ENCODE peak calls at places on chromosomes 13 and 19, in five cellular contexts. Z is heart right ventricle, B is adrenal gland, G is breast epithelium, I is cardiac muscle cell. K is an unnamed sample. For H3K4me1, the result is how much of the 10 kb centered on the place peaks cover.

GRCh38 chr13:108676620-108677019 is 47.2 kb downstream of the MYO16 start:
- DNase-seq in Z (no peak), B (no peak), G (no peak), I (no peak), K (no peak)

GRCh38 chr19:35755550-35756371 is 1.1 kb downstream of the HSPB6 start:
- DNase-seq in Z (peak), B (peak), G (peak), I (peak), K (no peak)

GRCh38 chr19:46080561-46080960 is 39.8 kb upstream of the IGFL4 start:
- DNase-seq in Z (no peak), B (peak), G (no peak), I (peak), K (no peak)

GRCh38 chr13:73307481-73307880 is 248.7 kb downstream of the KLF5 start:
- DNase-seq in Z (no peak), B (no peak), G (no peak), I (no peak), K (no peak)

GRCh38 chr13:24671367-24672117 is 8.7 kb upstream of the ATP12A start:
- DNase-seq in Z (no peak), B (peak), G (peak), I (peak), K (no peak)

GRCh38 chr19:1774999-1775772 is 21.9 kb downstream of the ONECUT3 start:
- DNase-seq in Z (no peak), B (no peak), G (no peak), I (peak), K (no peak)

GRCh38 chr13:60590775-60591174 is 193.8 kb downstream of the TDRD3 start:
- DNase-seq in Z (no peak), B (no peak), G (no peak), I (no peak), K (no peak)

GRCh38 chr13:27463500-27463899 is 13.1 kb upstream of the MTIF3 start:
- DNase-seq in Z (no peak), B (no peak), G (no peak), I (no peak), K (no peak)

GRCh38 chr13:49374585-49375290 is 69.1 kb downstream of the CAB39L start:
- DNase-seq in Z (no peak), B (no peak), G (no peak), I (peak), K (no peak)

GRCh38 chr19:46648070-46648960 is 12.3 kb upstream of the GNG8 start:
- DNase-seq in Z (no peak), B (no peak), G (no peak), I (no peak), K (no peak)

GRCh38 chr13:105139380-105140285 is 1395.8 kb downstream of the EFNB2 start:
- DNase-seq in Z (peak), B (peak), G (peak), I (peak), K (peak)

GRCh38 chr13:44022196-44022595 is 142.5 kb downstream of the LACC1 start:
- DNase-seq in Z (no peak), B (no peak), G (peak), I (peak), K (no peak)

GRCh38 chr19:46472592-46472991 is 1.2 kb upstream of the PNMA8A start:
- DNase-seq in Z (no peak), B (no peak), G (no peak), I (no peak), K (no peak)

GRCh38 chr19:51637362-51637978 is 7.3 kb upstream of the SIGLEC5 start:
- DNase-seq in Z (no peak), B (no peak), G (no peak), I (peak), K (no peak)

GRCh38 chr19:47228168-47228936 is 2.6 kb downstream of the BBC3 start:
- DNase-seq in Z (peak), B (peak), G (peak), I (no peak), K (peak)

GRCh38 chr19:6484831-6485230 is 3.2 kb upstream of the DENND1C start:
- DNase-seq in Z (no peak), B (no peak), G (no peak), I (no peak), K (no peak)

GRCh38 chr13:41785402-41786142 is 175.3 kb downstream of the VWA8 start:
- DNase-seq in Z (no peak), B (no peak), G (no peak), I (no peak), K (no peak)

GRCh38 chr19:5665781-5666513 is 14.4 kb downstream of the MICOS13 start:
- DNase-seq in Z (no peak), B (no peak), G (no peak), I (peak), K (no peak)

GRCh38 chr13:110127986-110128511 is 178.9 kb downstream of the COL4A1 start:
- DNase-seq in Z (no peak), B (no peak), G (no peak), I (no peak), K (no peak)

GRCh38 chr13:41670873-41671443 is 213.6 kb downstream of the RGCC start:
- DNase-seq in Z (no peak), B (no peak), G (no peak), I (no peak), K (no peak)

GRCh38 chr13:90246005-90246404 is 1101.5 kb upstream of the MIR17HG start:
- DNase-seq in Z (no peak), B (no peak), G (no peak), I (no peak), K (no peak)

GRCh38 chr19:20776083-20777076 is at the start of gene ZNF66:
- DNase-seq in Z (peak), B (peak), G (peak), I (peak), K (peak)

GRCh38 chr19:33279430-33280350 is 22.6 kb downstream of the CEBPA start:
- DNase-seq in Z (no peak), B (no peak), G (no peak), I (no peak), K (no peak)

GRCh38 chr13:73416093-73416492 is 357.3 kb downstream of the KLF5 start:
- DNase-seq in Z (no peak), B (no peak), G (no peak), I (no peak), K (no peak)

GRCh38 chr19:17302391-17303166 is 646 bp downstream of the ABHD8 start:
- DNase-seq in Z (no peak), B (no peak), G (no peak), I (no peak), K (peak)

GRCh38 chr19:54162241-54162805 is 2.8 kb upstream of the LENG1 start:
- DNase-seq in Z (peak), B (peak), G (peak), I (peak), K (peak)

GRCh38 chr19:44893704-44894103 is 2.6 kb downstream of the TOMM40 start:
- DNase-seq in Z (no peak), B (no peak), G (no peak), I (no peak), K (no peak)

GRCh38 chr13:74136089-74136658 is 2.0 kb upstream of the KLF12 start:
- DNase-seq in Z (peak), B (peak), G (no peak), I (peak), K (peak)

GRCh38 chr13:34349091-34349722 is 531.3 kb downstream of the RFC3 start:
- DNase-seq in Z (peak), B (peak), G (peak), I (peak), K (no peak)

DNA sequence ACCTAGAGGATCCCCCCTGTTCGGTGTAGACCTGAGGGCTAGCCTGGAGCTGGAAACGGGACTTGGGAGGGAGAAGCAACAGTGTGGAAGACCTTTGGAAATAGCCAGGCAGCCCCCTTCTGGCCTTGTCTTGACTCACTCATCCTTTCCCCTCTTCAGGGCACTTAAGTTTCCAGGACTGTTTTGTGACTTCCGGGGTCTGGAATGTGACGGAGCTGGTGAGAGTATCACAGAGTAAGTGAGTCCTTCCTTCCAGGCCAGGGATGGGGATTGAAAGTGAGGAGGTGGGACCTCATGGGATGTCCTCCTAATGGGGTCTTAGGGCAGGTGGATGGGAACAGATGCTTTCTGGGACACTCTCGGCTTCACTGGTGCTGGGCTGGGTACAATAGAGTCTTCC is 29.4 kb downstream of the LYL1 start:
- DNase-seq in Z (no peak), B (no peak), G (no peak), I (no peak), K (no peak)
- TF ChIP-seq CTCF in Z (no peak), B (no peak), G (no peak), I (no peak), K (no peak)

GRCh38 chr13:35848868-35849644 is 282.1 kb downstream of the DCLK1 start:
- DNase-seq in Z (no peak), B (no peak), G (no peak), I (no peak), K (no peak)
- H3K4me3 ChIP-seq in Z (no peak), B (no peak), G (no peak), I (no peak), K (no peak)

GRCh38 chr13:98473792-98474153 is 103.1 kb downstream of the STK24 start:
- DNase-seq in Z (no peak), B (no peak), G (no peak), I (no peak), K (no peak)
- H3K4me1 ChIP-seq in Z (under half), B (under half), G (under half), I (under half), K (under half)

DNA sequence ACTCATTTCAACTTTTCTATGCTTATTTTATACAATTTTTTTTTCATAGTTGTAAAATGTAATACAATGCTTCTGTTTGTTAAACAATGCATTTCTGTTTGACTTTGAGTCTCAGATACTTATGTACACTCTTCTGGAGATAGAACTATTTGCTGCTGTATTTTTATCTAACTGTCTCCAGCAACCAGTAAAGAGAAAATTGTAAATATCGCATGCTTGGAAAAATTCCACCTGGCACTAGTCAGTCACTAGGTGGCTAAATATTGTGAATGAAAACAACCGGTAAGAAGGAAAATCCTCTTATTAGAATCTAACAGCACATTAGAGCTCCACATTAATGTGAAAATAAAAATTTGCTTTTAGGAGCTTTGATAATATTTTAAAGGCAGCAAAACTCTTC is 876.5 kb downstream of the PCDH9 start:
- DNase-seq in Z (no peak), B (no peak), G (no peak), I (peak), K (no peak)
- TF ChIP-seq CTCF in Z (no peak), B (no peak), G (no peak), I (peak), K (no peak)

GRCh38 chr19:48867119-48867921 is 1.1 kb downstream of the PLEKHA4 start:
- DNase-seq in Z (no peak), B (no peak), G (no peak), I (peak), K (no peak)
- H3K4me3 ChIP-seq in Z (peak), B (no peak), G (peak), I (no peak), K (peak)

GRCh38 chr19:2977686-2978466 is 512 bp downstream of the TLE6 start:
- DNase-seq in Z (no peak), B (no peak), G (no peak), I (no peak), K (no peak)
- H3K4me1 ChIP-seq in Z (under half), B (under half), G (under half), I (under half), K (under half)